ENCODE peak calls at places on chromosomes 6 and 20, in seven cellular contexts. D is stimulated activated naive CD4-positive, alpha-beta T cell treated with Interleukin-2 at 50 U/mL for 16 hours; H is HT1080; Y is H54; T is left ventricle myocardium superior; A is A172; Q is ascending aorta. I is an unnamed sample.
A peak's percentile ranks its signal among the peaks of the same experiment; 100 is the strongest.

GRCh38 chr6:73451166-73452106 is 661 bp downstream of the CGAS start:
- DNase-seq in D (peak; percentile 37), H (peak; percentile 7), Y (no peak), T (peak; percentile 64), A (no peak), Q (peak; percentile 73), I (peak; percentile 47)

GRCh38 chr20:36299459-36299858 is 6.7 kb upstream of the DLGAP4 start:
- DNase-seq in D (no peak), H (no peak), Y (no peak), T (no peak), A (no peak), Q (no peak), I (no peak)

GRCh38 chr6:85752602-85753001 is 109.9 kb upstream of the SYNCRIP start:
- DNase-seq in D (no peak), H (no peak), Y (no peak), T (no peak), A (no peak), Q (no peak), I (no peak)

GRCh38 chr6:132404736-132405135 is 3.5 kb upstream of the MOXD1 start:
- DNase-seq in D (no peak), H (peak; percentile 14), Y (no peak), T (no peak), A (peak; percentile 9), Q (no peak), I (no peak)

GRCh38 chr20:54221383-54221782 is 13.5 kb downstream of the PFDN4 start:
- DNase-seq in D (no peak), H (no peak), Y (no peak), T (no peak), A (no peak), Q (no peak), I (no peak)

GRCh38 chr6:32192608-32193039 is at the start of gene GPSM3:
- DNase-seq in D (peak; percentile 38), H (peak; percentile 84), Y (no peak), T (peak; percentile 77), A (peak; percentile 32), Q (no peak), I (no peak)

GRCh38 chr20:59342017-59342957 is 41.9 kb downstream of the EDN3 start:
- DNase-seq in D (no peak), H (no peak), Y (no peak), T (no peak), A (no peak), Q (no peak), I (no peak)

GRCh38 chr6:28965706-28966105 is 39.4 kb downstream of the ZNF311 start:
- DNase-seq in D (no peak), H (no peak), Y (no peak), T (no peak), A (no peak), Q (no peak), I (no peak)

GRCh38 chr6:97697450-97697849 is 414.4 kb upstream of the MMS22L start:
- DNase-seq in D (no peak), H (peak; percentile 55), Y (peak; percentile 2), T (no peak), A (peak; percentile 16), Q (no peak), I (no peak)

GRCh38 chr6:111990214-111990613 is 63.7 kb upstream of the CCN6 start:
- DNase-seq in D (no peak), H (no peak), Y (no peak), T (no peak), A (no peak), Q (no peak), I (no peak)

GRCh38 chr6:104754788-104755409 is 104.8 kb downstream of the HACE1 start:
- DNase-seq in D (no peak), H (no peak), Y (no peak), T (no peak), A (no peak), Q (no peak), I (no peak)

GRCh38 chr6:126811307-126811706 is 307.2 kb upstream of the RSPO3 start:
- DNase-seq in D (no peak), H (peak; percentile 25), Y (no peak), T (no peak), A (no peak), Q (no peak), I (no peak)

GRCh38 chr20:51966296-51966971 is 164.1 kb upstream of the SALL4 start:
- DNase-seq in D (no peak), H (peak; percentile 45), Y (peak; percentile 60), T (peak; percentile 32), A (peak; percentile 88), Q (no peak), I (peak; percentile 86)

GRCh38 chr6:125658125-125658524 is 91.3 kb upstream of the HEY2 start:
- DNase-seq in D (no peak), H (no peak), Y (no peak), T (no peak), A (no peak), Q (no peak), I (no peak)

GRCh38 chr20:38952153-38952552 is 10.0 kb upstream of the DHX35 start:
- DNase-seq in D (no peak), H (no peak), Y (no peak), T (no peak), A (no peak), Q (no peak), I (no peak)

GRCh38 chr6:2791124-2792050 is 26.2 kb downstream of the WRNIP1 start:
- DNase-seq in D (peak; percentile 30), H (peak; percentile 74), Y (peak; percentile 68), T (peak; percentile 54), A (peak; percentile 79), Q (peak; percentile 92), I (peak; percentile 76)

GRCh38 chr6:41984623-41985022 is 43.0 kb upstream of the CCND3 start:
- DNase-seq in D (no peak), H (no peak), Y (no peak), T (no peak), A (no peak), Q (no peak), I (no peak)

GRCh38 chr6:43771858-43772570 is 2.0 kb downstream of the VEGFA start:
- DNase-seq in D (peak; percentile 64), H (no peak), Y (peak; percentile 89), T (peak; percentile 91), A (peak; percentile 18), Q (peak; percentile 89), I (peak; percentile 64)

GRCh38 chr6:101077344-101077743 is 196.2 kb upstream of the ASCC3 start:
- DNase-seq in D (no peak), H (no peak), Y (no peak), T (no peak), A (no peak), Q (no peak), I (no peak)

GRCh38 chr6:100554228-100554627 is 89.5 kb upstream of the SIM1 start:
- DNase-seq in D (no peak), H (no peak), Y (no peak), T (no peak), A (no peak), Q (no peak), I (no peak)

GRCh38 chr6:79040083-79040482 is 38.0 kb downstream of the PHIP start:
- DNase-seq in D (no peak), H (no peak), Y (no peak), T (no peak), A (no peak), Q (no peak), I (no peak)

GRCh38 chr20:46364670-46365482 is 41.5 kb downstream of the ELMO2 start:
- DNase-seq in D (no peak), H (no peak), Y (no peak), T (no peak), A (no peak), Q (no peak), I (no peak)

GRCh38 chr6:157613011-157613522 is 210.0 kb upstream of the SNX9 start:
- DNase-seq in D (no peak), H (peak; percentile 92), Y (peak; percentile 62), T (no peak), A (peak; percentile 62), Q (no peak), I (no peak)

GRCh38 chr20:39268566-39268965 is 306.4 kb downstream of the DHX35 start:
- DNase-seq in D (no peak), H (no peak), Y (no peak), T (no peak), A (no peak), Q (no peak), I (no peak)

GRCh38 chr20:63697357-63697867 is 960 bp downstream of the TNFRSF6B start:
- DNase-seq in D (no peak), H (no peak), Y (peak; percentile 38), T (peak; percentile 29), A (no peak), Q (no peak), I (no peak)

GRCh38 chr20:4549711-4550259 is 171.9 kb upstream of the PRND start:
- DNase-seq in D (no peak), H (no peak), Y (no peak), T (no peak), A (peak; percentile 51), Q (no peak), I (no peak)

GRCh38 chr6:44727651-44728630 is 340.4 kb downstream of the CDC5L start:
- DNase-seq in D (no peak), H (no peak), Y (no peak), T (no peak), A (no peak), Q (no peak), I (peak; percentile 32)

GRCh38 chr20:24778585-24779031 is 170.5 kb upstream of the CST7 start:
- DNase-seq in D (no peak), H (no peak), Y (no peak), T (no peak), A (no peak), Q (peak; percentile 48), I (no peak)